ENCODE peak calls at places on chromosomes 7 and 10, in eight cellular contexts. I is cardiac muscle cell; O is effector CD4-positive, alpha-beta T cell; T is fibroblast of lung; M is CD8-positive, alpha-beta memory T cell; B is G401; C is adipocyte; P is epithelial cell of prostate. A is an unnamed sample.

GRCh38 chr10:6607187-6607586 is 27.1 kb upstream of the PRKCQ start:
- DNase-seq in I (no peak), O (no peak), T (no peak), M (peak), B (no peak), C (no peak), P (no peak), A (no peak)

GRCh38 chr10:132571565-132572544 is 34.3 kb downstream of the INPP5A start:
- DNase-seq in I (peak), O (peak), T (peak), M (no peak), B (no peak), C (peak), P (peak), A (no peak)

GRCh38 chr10:129622736-129623135 is 155.7 kb downstream of the MGMT start:
- DNase-seq in I (no peak), O (no peak), T (peak), M (no peak), B (no peak), C (peak), P (no peak), A (no peak)

GRCh38 chr7:92873776-92874175 is 37.4 kb upstream of the CDK6 start:
- DNase-seq in I (peak), O (no peak), T (peak), M (no peak), B (no peak), C (no peak), P (no peak), A (no peak)

GRCh38 chr7:44491229-44491628 is 771 bp upstream of the NUDCD3 start:
- DNase-seq in I (no peak), O (no peak), T (no peak), M (no peak), B (no peak), C (no peak), P (no peak), A (no peak)

GRCh38 chr7:79454325-79454960 is 976 bp upstream of the MAGI2 start:
- DNase-seq in I (peak), O (no peak), T (peak), M (no peak), B (peak), C (peak), P (no peak), A (peak)

GRCh38 chr10:69973678-69974077 is 79.0 kb upstream of the MACROH2A2 start:
- DNase-seq in I (no peak), O (no peak), T (no peak), M (no peak), B (no peak), C (peak), P (no peak), A (no peak)

GRCh38 chr7:66571568-66571967 is 57.1 kb upstream of the KCTD7 start:
- DNase-seq in I (no peak), O (no peak), T (no peak), M (no peak), B (no peak), C (no peak), P (no peak), A (no peak)

GRCh38 chr7:158581440-158582088 is 6.1 kb downstream of the PTPRN2 start:
- DNase-seq in I (no peak), O (no peak), T (no peak), M (no peak), B (no peak), C (no peak), P (peak), A (no peak)

GRCh38 chr10:27742926-27743735 is 2.5 kb downstream of the MKX start:
- DNase-seq in I (peak), O (no peak), T (peak), M (no peak), B (no peak), C (peak), P (no peak), A (peak)

GRCh38 chr7:7228967-7229366 is 46.6 kb downstream of the C1GALT1 start:
- DNase-seq in I (no peak), O (no peak), T (no peak), M (no peak), B (no peak), C (no peak), P (no peak), A (no peak)

GRCh38 chr10:97463363-97464132 is 17.6 kb downstream of the ZDHHC16 start:
- DNase-seq in I (peak), O (peak), T (peak), M (peak), B (peak), C (peak), P (no peak), A (no peak)

GRCh38 chr10:111151595-111151994 is 74.8 kb downstream of the ADRA2A start:
- DNase-seq in I (no peak), O (no peak), T (no peak), M (no peak), B (peak), C (no peak), P (no peak), A (no peak)

GRCh38 chr7:26590709-26591108 is 273.7 kb downstream of the SKAP2 start:
- DNase-seq in I (no peak), O (no peak), T (no peak), M (no peak), B (no peak), C (no peak), P (no peak), A (no peak)

GRCh38 chr7:112453505-112454171 is 3.4 kb downstream of the IFRD1 start:
- DNase-seq in I (peak), O (no peak), T (peak), M (no peak), B (peak), C (peak), P (no peak), A (no peak)

GRCh38 chr10:5449227-5449626 is 36.9 kb downstream of the NET1 start:
- DNase-seq in I (no peak), O (no peak), T (no peak), M (no peak), B (no peak), C (peak), P (no peak), A (no peak)

GRCh38 chr10:128416231-128416630 is 290.0 kb upstream of the MKI67 start:
- DNase-seq in I (no peak), O (no peak), T (no peak), M (no peak), B (no peak), C (no peak), P (no peak), A (no peak)

GRCh38 chr7:2834748-2835441 is 9.2 kb downstream of the GNA12 start:
- DNase-seq in I (no peak), O (no peak), T (no peak), M (no peak), B (no peak), C (no peak), P (no peak), A (no peak)

GRCh38 chr10:9239298-9239697 is 1184.8 kb downstream of the GATA3 start:
- DNase-seq in I (no peak), O (no peak), T (peak), M (no peak), B (no peak), C (no peak), P (no peak), A (no peak)

GRCh38 chr7:50826371-50827172 is 43.9 kb upstream of the GRB10 start:
- DNase-seq in I (peak), O (no peak), T (peak), M (no peak), B (no peak), C (peak), P (peak), A (no peak)

GRCh38 chr7:234041-234711 is 41.8 kb downstream of the FAM20C start:
- DNase-seq in I (no peak), O (no peak), T (no peak), M (no peak), B (no peak), C (no peak), P (no peak), A (no peak)

GRCh38 chr7:111357691-111358090 is 204.6 kb downstream of the IMMP2L start:
- DNase-seq in I (peak), O (no peak), T (peak), M (no peak), B (no peak), C (peak), P (peak), A (no peak)

GRCh38 chr7:29275493-29275892 is 80.9 kb downstream of the CHN2 start:
- DNase-seq in I (no peak), O (no peak), T (no peak), M (no peak), B (no peak), C (no peak), P (no peak), A (no peak)

GRCh38 chr10:101237080-101237817 is 8.0 kb upstream of the LBX1 start:
- DNase-seq in I (no peak), O (no peak), T (peak), M (no peak), B (no peak), C (peak), P (no peak), A (no peak)

GRCh38 chr10:110207805-110208613 is 604 bp downstream of the MXI1 start:
- DNase-seq in I (peak), O (peak), T (peak), M (peak), B (peak), C (peak), P (no peak), A (no peak)

GRCh38 chr10:93437000-93437945 is 44.9 kb downstream of the MYOF start:
- DNase-seq in I (peak), O (no peak), T (peak), M (no peak), B (peak), C (peak), P (peak), A (peak)

GRCh38 chr7:20653636-20654035 is 38.2 kb downstream of the ABCB5 start:
- DNase-seq in I (no peak), O (no peak), T (no peak), M (no peak), B (no peak), C (no peak), P (no peak), A (peak)

GRCh38 chr7:124480074-124480820 is 285.3 kb downstream of the GPR37 start:
- DNase-seq in I (no peak), O (no peak), T (no peak), M (no peak), B (no peak), C (no peak), P (no peak), A (no peak)

GRCh38 chr7:149836434-149836833 is 1.7 kb upstream of the ZNF862 start:
- DNase-seq in I (no peak), O (no peak), T (no peak), M (no peak), B (no peak), C (no peak), P (no peak), A (no peak)

GRCh38 chr10:5565205-5565545 is 40.4 kb downstream of the CALML3 start:
- DNase-seq in I (no peak), O (no peak), T (no peak), M (no peak), B (no peak), C (no peak), P (no peak), A (peak)

GRCh38 chr10:45673074-45673628 is 579 bp upstream of the ZFAND4 start:
- DNase-seq in I (no peak), O (no peak), T (no peak), M (no peak), B (no peak), C (peak), P (no peak), A (no peak)

A was measured in kidney.